ENCODE peak calls at places on chromosomes 6 and 20, in eight cellular contexts. One of them, this sample, is unnamed.
A peak's percentile ranks its signal among the peaks of the same experiment; 100 is the strongest.

GRCh38 chr20:37945034-37945660 is 42.2 kb downstream of the VSTM2L start:
- DNase-seq in breast epithelium: no peak
- DNase-seq in HepG2: no peak
- DNase-seq in endothelial cell of umbilical vein: no peak
- DNase-seq in esophagus squamous epithelium: no peak
- DNase-seq in uterus: no peak
- DNase-seq in body of pancreas: no peak
- DNase-seq in HCT116: no peak
- DNase-seq in this sample: no peak

GRCh38 chr20:680638-681037 is 5.0 kb upstream of the SCRT2 start:
- DNase-seq in uterus: no peak
- DNase-seq in body of pancreas: no peak
- DNase-seq in breast epithelium: no peak
- DNase-seq in HCT116: no peak
- DNase-seq in endothelial cell of umbilical vein: no peak
- DNase-seq in esophagus squamous epithelium: no peak
- DNase-seq in HepG2: no peak
- DNase-seq in this sample: no peak

GRCh38 chr6:14148471-14148870 is 30.9 kb downstream of the CD83 start:
- DNase-seq in uterus: no peak
- DNase-seq in HepG2: no peak
- DNase-seq in endothelial cell of umbilical vein: no peak
- DNase-seq in breast epithelium: no peak
- DNase-seq in HCT116: no peak
- DNase-seq in esophagus squamous epithelium: no peak
- DNase-seq in body of pancreas: no peak
- DNase-seq in this sample: no peak

GRCh38 chr6:75932067-75932466 is 140.4 kb downstream of the IMPG1 start:
- DNase-seq in body of pancreas: peak; percentile 66
- DNase-seq in HCT116: peak; percentile 19
- DNase-seq in breast epithelium: no peak
- DNase-seq in esophagus squamous epithelium: no peak
- DNase-seq in HepG2: peak; percentile 49
- DNase-seq in endothelial cell of umbilical vein: peak; percentile 45
- DNase-seq in uterus: no peak
- DNase-seq in this sample: no peak

GRCh38 chr6:2157441-2158127 is 87.8 kb downstream of the GMDS start:
- DNase-seq in HepG2: peak; percentile 23
- DNase-seq in body of pancreas: no peak
- DNase-seq in endothelial cell of umbilical vein: peak; percentile 27
- DNase-seq in HCT116: peak; percentile 48
- DNase-seq in breast epithelium: no peak
- DNase-seq in uterus: no peak
- DNase-seq in esophagus squamous epithelium: no peak
- DNase-seq in this sample: no peak

GRCh38 chr6:17886891-17887290 is 100.5 kb downstream of the KIF13A start:
- DNase-seq in uterus: no peak
- DNase-seq in endothelial cell of umbilical vein: no peak
- DNase-seq in HepG2: no peak
- DNase-seq in body of pancreas: no peak
- DNase-seq in breast epithelium: no peak
- DNase-seq in HCT116: no peak
- DNase-seq in esophagus squamous epithelium: no peak
- DNase-seq in this sample: no peak

GRCh38 chr20:34475979-34476736 is 40.1 kb upstream of the DYNLRB1 start:
- DNase-seq in HepG2: peak; percentile 47
- DNase-seq in breast epithelium: no peak
- DNase-seq in endothelial cell of umbilical vein: peak; percentile 51
- DNase-seq in esophagus squamous epithelium: no peak
- DNase-seq in uterus: peak; percentile 28
- DNase-seq in HCT116: no peak
- DNase-seq in body of pancreas: peak; percentile 46
- DNase-seq in this sample: peak; percentile 44

GRCh38 chr6:53530346-53530745 is 14.6 kb downstream of the GCLC start:
- DNase-seq in HCT116: no peak
- DNase-seq in HepG2: no peak
- DNase-seq in endothelial cell of umbilical vein: no peak
- DNase-seq in body of pancreas: peak; percentile 71
- DNase-seq in uterus: no peak
- DNase-seq in esophagus squamous epithelium: no peak
- DNase-seq in breast epithelium: no peak
- DNase-seq in this sample: no peak

GRCh38 chr6:3499603-3500002 is 42.8 kb upstream of the SLC22A23 start:
- DNase-seq in HCT116: no peak
- DNase-seq in breast epithelium: no peak
- DNase-seq in HepG2: no peak
- DNase-seq in uterus: no peak
- DNase-seq in endothelial cell of umbilical vein: no peak
- DNase-seq in esophagus squamous epithelium: no peak
- DNase-seq in body of pancreas: no peak
- DNase-seq in this sample: no peak

GRCh38 chr6:166910601-166911000 is 45.7 kb downstream of the RNASET2 start:
- DNase-seq in breast epithelium: no peak
- DNase-seq in HepG2: no peak
- DNase-seq in esophagus squamous epithelium: no peak
- DNase-seq in uterus: no peak
- DNase-seq in body of pancreas: no peak
- DNase-seq in endothelial cell of umbilical vein: no peak
- DNase-seq in HCT116: no peak
- DNase-seq in this sample: no peak

GRCh38 chr6:30942338-30943060 is 1.7 kb downstream of the MUCL3 start:
- DNase-seq in uterus: peak; percentile 48
- DNase-seq in HepG2: peak; percentile 86
- DNase-seq in breast epithelium: peak; percentile 72
- DNase-seq in endothelial cell of umbilical vein: peak; percentile 56
- DNase-seq in esophagus squamous epithelium: no peak
- DNase-seq in body of pancreas: peak; percentile 85
- DNase-seq in HCT116: peak; percentile 83
- DNase-seq in this sample: peak; percentile 76

GRCh38 chr6:26053929-26054658 is 33.1 kb upstream of the HFE start:
- DNase-seq in uterus: no peak
- DNase-seq in body of pancreas: no peak
- DNase-seq in endothelial cell of umbilical vein: no peak
- DNase-seq in HepG2: no peak
- DNase-seq in esophagus squamous epithelium: no peak
- DNase-seq in HCT116: no peak
- DNase-seq in breast epithelium: no peak
- DNase-seq in this sample: no peak

GRCh38 chr20:22207280-22207679 is 377.1 kb downstream of the FOXA2 start:
- DNase-seq in uterus: no peak
- DNase-seq in HCT116: no peak
- DNase-seq in endothelial cell of umbilical vein: no peak
- DNase-seq in body of pancreas: no peak
- DNase-seq in HepG2: no peak
- DNase-seq in breast epithelium: no peak
- DNase-seq in esophagus squamous epithelium: no peak
- DNase-seq in this sample: no peak

GRCh38 chr20:50663095-50663821 is 28.1 kb downstream of the RIPOR3 start:
- DNase-seq in body of pancreas: peak; percentile 93
- DNase-seq in HepG2: peak; percentile 84
- DNase-seq in esophagus squamous epithelium: no peak
- DNase-seq in breast epithelium: peak; percentile 75
- DNase-seq in endothelial cell of umbilical vein: no peak
- DNase-seq in uterus: no peak
- DNase-seq in HCT116: peak; percentile 36
- DNase-seq in this sample: no peak

GRCh38 chr6:30829639-30830250 is 54.6 kb upstream of the DDR1 start:
- DNase-seq in HepG2: peak; percentile 63
- DNase-seq in endothelial cell of umbilical vein: no peak
- DNase-seq in body of pancreas: no peak
- DNase-seq in esophagus squamous epithelium: no peak
- DNase-seq in breast epithelium: no peak
- DNase-seq in uterus: no peak
- DNase-seq in HCT116: no peak
- DNase-seq in this sample: no peak

GRCh38 chr6:164578616-164579015 is 730.8 kb downstream of the C6orf118 start:
- DNase-seq in breast epithelium: no peak
- DNase-seq in HepG2: no peak
- DNase-seq in endothelial cell of umbilical vein: no peak
- DNase-seq in uterus: no peak
- DNase-seq in esophagus squamous epithelium: no peak
- DNase-seq in HCT116: no peak
- DNase-seq in body of pancreas: no peak
- DNase-seq in this sample: no peak

DNA sequence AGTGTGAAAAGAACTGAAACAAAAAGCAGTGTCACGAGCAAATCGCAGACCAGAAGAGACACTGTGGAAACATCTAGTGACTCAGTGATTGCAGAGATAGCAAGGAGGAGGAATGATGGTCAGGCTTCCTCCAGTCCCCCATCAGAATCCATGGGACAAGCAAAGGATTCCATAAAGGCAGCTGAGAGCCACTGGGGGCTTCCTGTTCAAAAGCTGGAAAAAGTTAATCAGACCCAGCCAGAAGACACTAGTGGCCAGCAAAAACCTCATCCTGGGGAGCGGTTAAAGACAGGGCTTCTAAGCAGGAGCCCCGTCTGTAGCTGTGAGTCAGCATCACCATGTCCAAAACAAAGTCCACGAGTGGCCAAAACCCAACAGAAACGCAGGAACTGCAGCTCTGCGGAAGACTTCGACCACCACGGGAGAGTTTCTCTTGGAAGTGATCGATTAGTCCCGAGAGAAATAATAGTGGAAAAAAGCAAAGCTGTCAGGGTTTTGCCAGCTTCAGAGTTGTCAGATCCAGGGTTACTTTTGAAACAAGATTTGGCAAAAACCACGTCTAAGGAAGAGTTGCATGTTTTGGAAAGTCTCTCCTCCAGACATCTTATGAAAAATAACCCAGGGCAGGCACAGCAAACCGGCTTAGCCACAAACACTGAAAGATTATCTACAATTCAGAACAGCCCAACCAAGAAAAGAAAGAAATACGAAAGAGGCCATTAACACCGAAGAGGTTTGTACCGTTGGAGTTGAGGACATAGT is 51.0 kb downstream of the JAG1 start:
- DNase-seq in HepG2: no peak
- DNase-seq in HCT116: no peak
- DNase-seq in esophagus squamous epithelium: no peak
- DNase-seq in breast epithelium: no peak
- DNase-seq in uterus: peak; percentile 56
- DNase-seq in body of pancreas: no peak
- DNase-seq in endothelial cell of umbilical vein: peak; percentile 78
- DNase-seq in this sample: no peak
- H3K4me3 ChIP-seq in HepG2: no peak overlapping the region
- H3K4me3 ChIP-seq in HCT116: no peak overlapping the region
- H3K4me3 ChIP-seq in esophagus squamous epithelium: peak overlapping the region; percentile 12
- H3K4me3 ChIP-seq in breast epithelium: peak overlapping the region; percentile 43
- H3K4me3 ChIP-seq in uterus: no peak overlapping the region
- H3K4me3 ChIP-seq in body of pancreas: no peak overlapping the region
- H3K4me3 ChIP-seq in endothelial cell of umbilical vein: peak overlapping the region; percentile 2
- H3K4me3 ChIP-seq in this sample: no peak overlapping the region

GRCh38 chr6:41789390-41789724 is 1.9 kb downstream of the TOMM6 start:
- DNase-seq in HCT116: no peak
- DNase-seq in HepG2: no peak
- DNase-seq in breast epithelium: no peak
- DNase-seq in esophagus squamous epithelium: no peak
- DNase-seq in body of pancreas: no peak
- DNase-seq in uterus: no peak
- DNase-seq in endothelial cell of umbilical vein: no peak
- DNase-seq in this sample: no peak

GRCh38 chr6:41786451-41787218 is 859 bp upstream of the TOMM6 start:
- DNase-seq in endothelial cell of umbilical vein: peak; percentile 83
- DNase-seq in esophagus squamous epithelium: peak; percentile 37
- DNase-seq in uterus: peak; percentile 83
- DNase-seq in HCT116: peak; percentile 23
- DNase-seq in HepG2: peak; percentile 76
- DNase-seq in body of pancreas: peak; percentile 85
- DNase-seq in breast epithelium: peak; percentile 75
- DNase-seq in this sample: peak; percentile 93

GRCh38 chr6:41785254-41785653 is 2.2 kb upstream of the TOMM6 start:
- DNase-seq in esophagus squamous epithelium: no peak
- DNase-seq in endothelial cell of umbilical vein: no peak
- DNase-seq in body of pancreas: no peak
- DNase-seq in HCT116: no peak
- DNase-seq in HepG2: no peak
- DNase-seq in breast epithelium: no peak
- DNase-seq in uterus: no peak
- DNase-seq in this sample: no peak

GRCh38 chr6:41785689-41786450 is 1.6 kb upstream of the TOMM6 start:
- DNase-seq in endothelial cell of umbilical vein: no peak
- DNase-seq in HepG2: no peak
- DNase-seq in HCT116: no peak
- DNase-seq in breast epithelium: no peak
- DNase-seq in body of pancreas: no peak
- DNase-seq in uterus: no peak
- DNase-seq in esophagus squamous epithelium: no peak
- DNase-seq in this sample: peak; percentile 22

DNA sequence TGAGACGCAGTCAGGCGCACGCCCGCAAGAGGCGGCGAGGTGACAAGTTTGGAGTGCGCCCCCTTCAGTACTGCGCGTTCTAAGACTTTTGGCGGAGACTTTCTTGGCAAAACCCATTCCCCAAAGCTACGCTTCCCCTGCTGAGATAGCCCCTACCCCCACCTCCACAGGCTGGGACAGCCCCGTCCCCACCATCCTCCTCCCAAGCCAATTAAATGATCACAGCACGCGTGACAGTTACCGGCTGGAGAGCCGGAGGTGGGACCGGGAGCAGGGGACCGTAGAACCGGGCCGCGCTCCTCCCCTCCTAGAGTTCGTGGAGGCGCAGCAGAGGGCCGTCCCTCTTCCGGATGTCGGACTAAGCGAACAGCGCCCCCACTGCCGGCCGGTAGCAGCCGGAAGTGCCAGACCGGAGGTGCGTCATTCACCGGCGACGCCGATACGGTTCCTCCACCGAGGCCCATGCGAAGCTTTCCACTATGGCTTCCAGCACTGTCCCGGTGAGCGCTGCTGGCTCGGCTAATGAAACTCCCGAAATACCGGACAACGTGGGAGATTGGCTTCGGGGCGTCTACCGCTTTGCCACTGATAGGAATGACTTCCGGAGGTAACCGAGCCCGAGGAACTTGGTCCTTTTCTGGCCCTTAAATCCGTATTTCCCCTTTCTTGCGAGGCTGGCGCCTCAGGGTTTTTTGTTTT is at the start of gene TOMM6:
- DNase-seq in endothelial cell of umbilical vein: peak; percentile 97
- DNase-seq in HCT116: peak; percentile 88
- DNase-seq in uterus: peak; percentile 94
- DNase-seq in esophagus squamous epithelium: peak; percentile 77
- DNase-seq in body of pancreas: peak; percentile 95
- DNase-seq in breast epithelium: peak; percentile 92
- DNase-seq in HepG2: peak; percentile 92
- DNase-seq in this sample: peak; percentile 97
- TF ChIP-seq POLR2A in endothelial cell of umbilical vein: peak; percentile 95
- TF ChIP-seq POLR2A in HCT116: peak; percentile 92
- TF ChIP-seq POLR2A in uterus: peak; percentile 68
- TF ChIP-seq POLR2A in esophagus squamous epithelium: peak; percentile 76
- TF ChIP-seq POLR2A in body of pancreas: peak; percentile 94
- TF ChIP-seq POLR2A in breast epithelium: peak; percentile 63
- TF ChIP-seq POLR2A in HepG2: no peak
- TF ChIP-seq POLR2A in this sample: peak; percentile 90

GRCh38 chr6:144325232-144325631 is 40.1 kb downstream of the UTRN start:
- DNase-seq in uterus: no peak
- DNase-seq in HepG2: no peak
- DNase-seq in esophagus squamous epithelium: no peak
- DNase-seq in endothelial cell of umbilical vein: no peak
- DNase-seq in HCT116: no peak
- DNase-seq in breast epithelium: no peak
- DNase-seq in body of pancreas: no peak
- DNase-seq in this sample: no peak
- H3K4me1 ChIP-seq in uterus: no peaks in the 10 kb centered on the region
- H3K4me1 ChIP-seq in HepG2: peaks cover 85% of the 10 kb centered on the region
- H3K4me1 ChIP-seq in esophagus squamous epithelium: peaks cover 60% of the 10 kb centered on the region
- H3K4me1 ChIP-seq in endothelial cell of umbilical vein: peaks cover 28% of the 10 kb centered on the region
- H3K4me1 ChIP-seq in HCT116: peaks cover 15% of the 10 kb centered on the region
- H3K4me1 ChIP-seq in breast epithelium: no peaks in the 10 kb centered on the region
- H3K4me1 ChIP-seq in body of pancreas: peaks cover 44% of the 10 kb centered on the region
- H3K4me1 ChIP-seq in this sample: peaks cover 2% of the 10 kb centered on the region

GRCh38 chr20:3848565-3848964 is 1.9 kb downstream of the MAVS start:
- DNase-seq in endothelial cell of umbilical vein: no peak
- DNase-seq in breast epithelium: no peak
- DNase-seq in esophagus squamous epithelium: no peak
- DNase-seq in HCT116: no peak
- DNase-seq in uterus: no peak
- DNase-seq in body of pancreas: no peak
- DNase-seq in HepG2: no peak
- DNase-seq in this sample: no peak
- H3K4me3 ChIP-seq in endothelial cell of umbilical vein: no peak overlapping the region
- H3K4me3 ChIP-seq in breast epithelium: no peak overlapping the region
- H3K4me3 ChIP-seq in esophagus squamous epithelium: no peak overlapping the region
- H3K4me3 ChIP-seq in HCT116: no peak overlapping the region
- H3K4me3 ChIP-seq in uterus: no peak overlapping the region
- H3K4me3 ChIP-seq in body of pancreas: no peak overlapping the region
- H3K4me3 ChIP-seq in HepG2: no peak overlapping the region
- H3K4me3 ChIP-seq in this sample: no peak overlapping the region